ENCODE peak calls at places on chromosome 3, in ten cellular contexts. F is neural progenitor cell; P is WERI-Rb-1; U is GM04504; I is adipocyte; C is activated CD8-positive, alpha-beta T cell treated with anti-CD3 and anti-CD28 coated beads, Interleukin-2, amount 10 ng/mL, durations not matched to agents 7 days and 5 days; O is neural crest cell; A is RWPE1; N is cardiac fibroblast; G is IMR-90. V is an unnamed sample.

GRCh38 chr3:72332036-72332435 is 516.2 kb downstream of the SHQ1 start:
- DNase-seq in C (no peak), P (no peak), U (no peak), A (no peak), I (no peak), G (no peak), F (no peak), N (no peak), O (no peak), V (no peak)

GRCh38 chr3:197891-198491 is 1.4 kb downstream of the CHL1 start:
- DNase-seq in P (peak; percentile 41), F (peak; percentile 38), U (no peak), A (no peak), G (no peak), O (peak; percentile 8), C (no peak), I (no peak), N (no peak), V (no peak)

GRCh38 chr3:188323067-188323842 is 169.3 kb downstream of the LPP start:
- DNase-seq in G (no peak), O (no peak), I (no peak), P (no peak), F (no peak), U (no peak), N (no peak), C (peak; percentile 78), A (no peak), V (no peak)

GRCh38 chr3:3110749-3111361 is 681 bp upstream of the IL5RA start:
- DNase-seq in P (no peak), G (no peak), I (no peak), O (no peak), N (no peak), C (no peak), A (no peak), U (no peak), F (no peak), V (no peak)

GRCh38 chr3:173920386-173920785 is 522.8 kb downstream of the NLGN1 start:
- DNase-seq in U (no peak), P (no peak), N (peak; percentile 12), A (no peak), G (peak; percentile 11), C (no peak), O (no peak), F (no peak), I (no peak), V (peak; percentile 26)

GRCh38 chr3:158167737-158168469 is 58.0 kb downstream of the RSRC1 start:
- DNase-seq in U (peak; percentile 93), F (no peak), N (peak; percentile 98), I (peak; percentile 93), A (peak; percentile 92), P (no peak), O (no peak), C (peak; percentile 24), G (peak; percentile 98), V (peak; percentile 96)

GRCh38 chr3:157086053-157086761 is 73.7 kb downstream of the CCNL1 start:
- DNase-seq in F (no peak), I (no peak), A (no peak), G (no peak), N (no peak), P (no peak), O (no peak), U (no peak), C (no peak), V (no peak)

GRCh38 chr3:192636517-192637444 is 90.6 kb downstream of the FGF12 start:
- DNase-seq in O (no peak), I (no peak), U (no peak), N (no peak), G (no peak), F (no peak), P (no peak), A (no peak), C (no peak), V (no peak)

GRCh38 chr3:158420654-158421396 is 150.2 kb upstream of the MLF1 start:
- DNase-seq in O (no peak), F (no peak), G (peak; percentile 90), A (peak; percentile 75), C (no peak), I (peak; percentile 74), N (peak; percentile 92), U (peak; percentile 3), P (no peak), V (peak; percentile 50)

GRCh38 chr3:192892981-192893827 is 24.5 kb downstream of the MB21D2 start:
- DNase-seq in N (peak; percentile 94), C (peak; percentile 85), I (no peak), A (peak; percentile 50), G (peak; percentile 91), F (peak; percentile 33), O (no peak), U (peak; percentile 80), P (no peak), V (peak; percentile 99)

GRCh38 chr3:124209426-124209825 is 217.5 kb upstream of the ROPN1 start:
- DNase-seq in O (no peak), N (no peak), C (no peak), A (no peak), F (no peak), U (no peak), G (no peak), I (peak; percentile 45), P (no peak), V (peak; percentile 51)

GRCh38 chr3:189186093-189186492 is 14.3 kb downstream of the TPRG1 start:
- DNase-seq in F (no peak), I (no peak), O (no peak), G (peak; percentile 15), N (peak; percentile 66), C (no peak), P (no peak), A (no peak), U (no peak), V (peak; percentile 38)

GRCh38 chr3:59752925-59753324 is 703.1 kb upstream of the CFAP20DC start:
- DNase-seq in U (no peak), O (no peak), G (no peak), C (peak; percentile 59), P (no peak), I (no peak), F (no peak), N (no peak), A (no peak), V (no peak)

GRCh38 chr3:165805834-165806561 is 31.2 kb downstream of the BCHE start:
- DNase-seq in G (no peak), C (no peak), O (no peak), A (no peak), F (no peak), N (no peak), U (no peak), P (no peak), I (no peak), V (no peak)

V was measured in EL.